ENCODE peak calls at places on chromosomes 11 and 22, in six cellular contexts. M is stimulated activated CD8-positive, alpha-beta memory T cell treated with anti-CD3 and anti-CD28 coated beads, Interleukin-7, amount 100 ng/mL, for 1 hour; K is activated gamma-delta T cell treated with Interleukin-2 at 50 U/mL for 16 hours; F is C1 segment of cervical spinal cord; S is brain microvascular endothelial cell; I is activated T-helper 1 cell treated with anti-CD3 and anti-CD28 coated beads, Interleukin-2, amount 50 U/mL, for 16 hours. V is an unnamed sample.

GRCh38 chr11:112555491-112556364 is 295.1 kb upstream of the PLET1 start:
- DNase-seq in S (peak; percentile 16), I (peak; percentile 31), K (peak; percentile 53), F (peak; percentile 29), M (peak; percentile 17), V (no peak)

GRCh38 chr11:118434553-118435232 is 1.6 kb upstream of the KMT2A start:
- DNase-seq in F (peak; percentile 44), S (no peak), K (peak; percentile 32), M (no peak), I (peak; percentile 15), V (no peak)

GRCh38 chr22:39280250-39280649 is 35.5 kb upstream of the PDGFB start:
- DNase-seq in I (no peak), K (no peak), M (no peak), S (no peak), F (no peak), V (no peak)

GRCh38 chr11:72716291-72716690 is 35.9 kb downstream of the ARAP1 start:
- DNase-seq in M (no peak), F (no peak), I (no peak), S (no peak), K (no peak), V (no peak)

GRCh38 chr11:13055200-13055599 is 46.1 kb downstream of the RASSF10 start:
- DNase-seq in K (no peak), S (no peak), I (no peak), M (no peak), F (no peak), V (no peak)

GRCh38 chr11:102197759-102198158 is 87.5 kb downstream of the YAP1 start:
- DNase-seq in K (no peak), I (no peak), S (no peak), F (no peak), M (no peak), V (no peak)

GRCh38 chr22:32417906-32418305 is 5.9 kb upstream of the RTCB start:
- DNase-seq in S (no peak), I (no peak), F (no peak), K (no peak), M (no peak), V (no peak)

GRCh38 chr11:78759067-78759466 is 184.4 kb upstream of the NARS2 start:
- DNase-seq in F (no peak), M (no peak), K (no peak), S (no peak), I (no peak), V (no peak)

GRCh38 chr22:20390394-20390907 is 3.5 kb upstream of the ZNF74 start:
- DNase-seq in S (no peak), I (no peak), M (no peak), K (no peak), F (no peak), V (no peak)

GRCh38 chr22:50057292-50057867 is 718 bp downstream of the TTLL8 start:
- DNase-seq in F (no peak), M (no peak), S (no peak), K (no peak), I (no peak), V (no peak)

GRCh38 chr11:118198370-118198769 is 21.9 kb upstream of the SCN2B start:
- DNase-seq in I (peak; percentile 68), K (peak; percentile 83), F (peak; percentile 33), S (peak; percentile 59), M (peak; percentile 60), V (peak; percentile 57)

GRCh38 chr11:73137942-73138274 is 4.2 kb downstream of the FCHSD2 start:
- DNase-seq in F (no peak), S (no peak), K (no peak), M (no peak), I (no peak), V (no peak)

GRCh38 chr22:39226353-39226752 is 18.4 kb downstream of the PDGFB start:
- DNase-seq in K (no peak), F (no peak), S (no peak), I (no peak), M (no peak), V (no peak)

GRCh38 chr11:74050465-74050864 is 41.6 kb upstream of the UCP3 start:
- DNase-seq in M (no peak), K (no peak), F (no peak), S (no peak), I (no peak), V (no peak)

GRCh38 chr22:41290262-41291221 is 4.6 kb upstream of the RANGAP1 start:
- DNase-seq in F (no peak), M (no peak), S (peak; percentile 57), K (no peak), I (no peak), V (no peak)

GRCh38 chr22:26079009-26079408 is 90.3 kb upstream of the SEZ6L start:
- DNase-seq in F (no peak), S (no peak), K (no peak), I (no peak), M (no peak), V (no peak)

GRCh38 chr22:43275545-43275981 is 67.6 kb downstream of the SCUBE1 start:
- DNase-seq in I (no peak), S (peak; percentile 37), K (no peak), F (no peak), M (no peak), V (no peak)

GRCh38 chr11:20010106-20010860 is 150.0 kb downstream of the DBX1 start:
- DNase-seq in F (no peak), M (no peak), I (no peak), S (no peak), K (no peak), V (no peak)

GRCh38 chr22:22940961-22941605 is 53.5 kb downstream of the IGLL5 start:
- DNase-seq in S (no peak), F (no peak), K (no peak), M (no peak), I (no peak), V (no peak)

GRCh38 chr11:32374261-32374711 is 61.1 kb downstream of the WT1 start:
- DNase-seq in K (no peak), F (no peak), I (no peak), S (no peak), M (no peak), V (no peak)

GRCh38 chr11:61718613-61719302 is 33.7 kb upstream of the MYRF start:
- DNase-seq in F (peak; percentile 15), M (no peak), S (peak; percentile 54), I (no peak), K (no peak), V (no peak)

GRCh38 chr11:48094643-48095339 is 114.4 kb downstream of the PTPRJ start:
- DNase-seq in I (no peak), F (no peak), S (no peak), K (no peak), M (no peak), V (no peak)

GRCh38 chr11:13685461-13686108 is 17.1 kb downstream of the FAR1 start:
- DNase-seq in I (no peak), K (no peak), M (no peak), F (no peak), S (no peak), V (no peak)

GRCh38 chr22:22912722-22913253 is 25.2 kb downstream of the IGLL5 start:
- DNase-seq in S (no peak), F (no peak), K (no peak), I (no peak), M (no peak), V (no peak)

GRCh38 chr11:7691759-7692334 is 14.4 kb downstream of the OVCH2 start:
- DNase-seq in F (no peak), M (no peak), I (no peak), K (no peak), S (no peak), V (no peak)

GRCh38 chr11:61004037-61004641 is 32.7 kb downstream of the CD6 start:
- DNase-seq in I (no peak), M (no peak), K (no peak), S (peak; percentile 32), F (no peak), V (no peak)

GRCh38 chr22:41332217-41332616 is 30.9 kb downstream of the ZC3H7B start:
- DNase-seq in S (no peak), M (no peak), F (no peak), K (no peak), I (no peak), V (no peak)

GRCh38 chr11:12817681-12818332 is 143.6 kb downstream of the TEAD1 start:
- DNase-seq in K (no peak), I (no peak), S (no peak), F (no peak), M (no peak), V (no peak)

GRCh38 chr11:114044042-114044871 is 15.3 kb upstream of the ZBTB16 start:
- DNase-seq in K (no peak), I (no peak), S (no peak), M (no peak), F (no peak), V (no peak)

GRCh38 chr11:429391-429790 is 12.4 kb downstream of the ANO9 start:
- DNase-seq in F (no peak), M (no peak), K (no peak), I (no peak), S (no peak), V (no peak)

GRCh38 chr11:33258631-33259184 is 1.5 kb downstream of the HIPK3 start:
- DNase-seq in K (no peak), S (peak; percentile 39), I (no peak), M (no peak), F (peak; percentile 66), V (peak; percentile 53)

GRCh38 chr11:119537641-119538253 is 114.8 kb upstream of the THY1 start:
- DNase-seq in I (no peak), F (no peak), M (no peak), S (no peak), K (no peak), V (no peak)

GRCh38 chr22:23274891-23275694 is 94.8 kb downstream of the BCR start:
- DNase-seq in K (no peak), I (no peak), F (no peak), S (no peak), M (no peak), V (no peak)

GRCh38 chr22:17077255-17077654 is 7.5 kb upstream of the IL17RA start:
- DNase-seq in F (no peak), S (peak; percentile 48), M (no peak), K (no peak), I (no peak), V (no peak)

GRCh38 chr11:128040603-128041002 is 546.8 kb downstream of the ETS1 start:
- DNase-seq in K (no peak), F (no peak), I (no peak), M (no peak), S (no peak), V (no peak)